ENCODE peak calls at places on chromosome 20, in five cellular contexts. U is stomach, K is upper lobe of left lung, G is sigmoid colon, P is vagina. O is an unnamed sample.

GRCh38 chr20:16434087-16434664 is 139.1 kb downstream of the KIF16B start:
- DNase-seq in U (peak), K (no peak), G (no peak), P (no peak), O (peak)

GRCh38 chr20:45163071-45163803 is 11.5 kb upstream of the PI3 start:
- DNase-seq in U (no peak), K (no peak), G (no peak), P (no peak), O (no peak)

GRCh38 chr20:4053516-4053919 is 38.2 kb upstream of the RNF24 start:
- DNase-seq in U (no peak), K (no peak), G (peak), P (peak), O (no peak)

GRCh38 chr20:54680872-54681297 is 205.5 kb downstream of the DOK5 start:
- DNase-seq in U (no peak), K (no peak), G (no peak), P (no peak), O (no peak)

GRCh38 chr20:24579475-24579874 is 110.0 kb downstream of the SYNDIG1 start:
- DNase-seq in U (no peak), K (no peak), G (no peak), P (peak), O (no peak)

GRCh38 chr20:63574156-63574828 is at the start of gene HELZ2:
- DNase-seq in U (peak), K (peak), G (peak), P (no peak), O (peak)

GRCh38 chr20:63106108-63106764 is 99.5 kb upstream of the BHLHE23 start:
- DNase-seq in U (peak), K (no peak), G (peak), P (no peak), O (peak)

GRCh38 chr20:6614836-6615235 is 152.7 kb upstream of the BMP2 start:
- DNase-seq in U (no peak), K (no peak), G (no peak), P (no peak), O (no peak)

GRCh38 chr20:22385602-22386299 is 198.6 kb downstream of the FOXA2 start:
- DNase-seq in U (peak), K (no peak), G (no peak), P (no peak), O (no peak)

GRCh38 chr20:38986663-38987062 is 24.5 kb downstream of the DHX35 start:
- DNase-seq in U (no peak), K (no peak), G (no peak), P (no peak), O (peak)

GRCh38 chr20:12649234-12649633 is 359.5 kb upstream of the SPTLC3 start:
- DNase-seq in U (no peak), K (no peak), G (no peak), P (no peak), O (no peak)

GRCh38 chr20:4067600-4068261 is 52.4 kb upstream of the RNF24 start:
- DNase-seq in U (no peak), K (no peak), G (peak), P (no peak), O (no peak)

GRCh38 chr20:43603124-43603523 is 12.4 kb downstream of the IFT52 start:
- DNase-seq in U (no peak), K (no peak), G (no peak), P (no peak), O (no peak)

GRCh38 chr20:49786671-49787370 is 25.8 kb upstream of the SLC9A8 start:
- DNase-seq in U (no peak), K (no peak), G (no peak), P (no peak), O (no peak)
- TF ChIP-seq CTCF in U (no peak), K (peak), G (no peak), P (no peak), O (no peak)

GRCh38 chr20:17536944-17537444 is 5.8 kb upstream of the BFSP1 start:
- DNase-seq in U (peak), K (no peak), G (peak), P (no peak), O (peak)

GRCh38 chr20:17531537-17532025 is 402 bp upstream of the BFSP1 start:
- DNase-seq in U (no peak), K (no peak), G (no peak), P (no peak), O (no peak)

GRCh38 chr20:17533396-17533795 is 2.2 kb upstream of the BFSP1 start:
- DNase-seq in U (no peak), K (no peak), G (no peak), P (no peak), O (no peak)

GRCh38 chr20:17530716-17531536 is at the start of gene BFSP1:
- DNase-seq in U (peak), K (peak), G (no peak), P (no peak), O (peak)

DNA sequence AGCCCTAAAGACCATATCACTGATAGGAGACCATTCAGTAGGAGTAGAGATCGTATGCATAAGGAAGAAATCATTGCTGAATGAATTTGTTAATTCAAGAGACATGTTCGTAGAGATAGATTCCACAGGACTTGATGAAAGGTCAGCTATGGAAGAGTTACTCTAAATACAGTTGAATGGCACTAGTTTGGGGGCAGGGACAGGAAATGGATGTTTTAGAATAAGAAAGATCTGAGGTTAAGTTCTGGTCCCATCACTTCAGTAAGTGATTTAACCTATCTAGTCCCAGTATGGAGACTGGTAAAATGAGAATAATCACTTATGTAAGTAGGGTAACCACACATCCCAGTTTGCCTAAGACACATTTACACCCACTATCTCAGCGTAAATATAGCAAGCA is 2.9 kb upstream of the BFSP1 start:
- DNase-seq in U (no peak), K (no peak), G (no peak), P (no peak), O (no peak)
- TF ChIP-seq POLR2A in U (no peak), K (no peak), G (no peak), P (no peak), O (no peak)

GRCh38 chr20:49929142-49929494 is 7.1 kb upstream of the RNF114 start:
- DNase-seq in U (no peak), K (no peak), G (peak), P (no peak), O (no peak)

GRCh38 chr20:49928411-49929141 is 7.6 kb upstream of the RNF114 start:
- DNase-seq in U (peak), K (no peak), G (peak), P (no peak), O (peak)

GRCh38 chr20:49924247-49924646 is 8.9 kb upstream of the SPATA2 start:
- DNase-seq in U (no peak), K (no peak), G (peak), P (no peak), O (no peak)

GRCh38 chr20:49925901-49926454 is 10.2 kb upstream of the RNF114 start:
- DNase-seq in U (no peak), K (no peak), G (no peak), P (no peak), O (no peak)
- H3K4me3 ChIP-seq in U (no peak), K (no peak), G (no peak), P (no peak), O (no peak)

GRCh38 chr20:49713779-49714712 is at the start of gene B4GALT5:
- DNase-seq in U (peak), K (peak), G (peak), P (no peak), O (peak)

GRCh38 chr20:49715466-49715865 is 1.8 kb upstream of the B4GALT5 start:
- DNase-seq in U (no peak), K (no peak), G (no peak), P (no peak), O (no peak)

GRCh38 chr20:49712118-49712517 is 1.6 kb downstream of the B4GALT5 start:
- DNase-seq in U (no peak), K (no peak), G (no peak), P (no peak), O (no peak)

GRCh38 chr20:49711331-49711987 is 2.2 kb downstream of the B4GALT5 start:
- DNase-seq in U (no peak), K (no peak), G (no peak), P (no peak), O (no peak)

GRCh38 chr20:49712918-49713778 is 530 bp downstream of the B4GALT5 start:
- DNase-seq in U (peak), K (peak), G (peak), P (no peak), O (peak)
- TF ChIP-seq CTCF in U (no peak), K (peak), G (no peak), P (no peak), O (no peak)

GRCh38 chr20:36773123-36773547 is 428 bp downstream of the DSN1 start:
- DNase-seq in U (no peak), K (no peak), G (no peak), P (no peak), O (no peak)

GRCh38 chr20:36770680-36771079 is 2.9 kb downstream of the DSN1 start:
- DNase-seq in U (no peak), K (no peak), G (no peak), P (no peak), O (no peak)

GRCh38 chr20:36775196-36775595 is 1.6 kb upstream of the DSN1 start:
- DNase-seq in U (no peak), K (no peak), G (no peak), P (no peak), O (no peak)

GRCh38 chr20:36775826-36776225 is 2.3 kb upstream of the DSN1 start:
- DNase-seq in U (no peak), K (no peak), G (no peak), P (no peak), O (no peak)

DNA sequence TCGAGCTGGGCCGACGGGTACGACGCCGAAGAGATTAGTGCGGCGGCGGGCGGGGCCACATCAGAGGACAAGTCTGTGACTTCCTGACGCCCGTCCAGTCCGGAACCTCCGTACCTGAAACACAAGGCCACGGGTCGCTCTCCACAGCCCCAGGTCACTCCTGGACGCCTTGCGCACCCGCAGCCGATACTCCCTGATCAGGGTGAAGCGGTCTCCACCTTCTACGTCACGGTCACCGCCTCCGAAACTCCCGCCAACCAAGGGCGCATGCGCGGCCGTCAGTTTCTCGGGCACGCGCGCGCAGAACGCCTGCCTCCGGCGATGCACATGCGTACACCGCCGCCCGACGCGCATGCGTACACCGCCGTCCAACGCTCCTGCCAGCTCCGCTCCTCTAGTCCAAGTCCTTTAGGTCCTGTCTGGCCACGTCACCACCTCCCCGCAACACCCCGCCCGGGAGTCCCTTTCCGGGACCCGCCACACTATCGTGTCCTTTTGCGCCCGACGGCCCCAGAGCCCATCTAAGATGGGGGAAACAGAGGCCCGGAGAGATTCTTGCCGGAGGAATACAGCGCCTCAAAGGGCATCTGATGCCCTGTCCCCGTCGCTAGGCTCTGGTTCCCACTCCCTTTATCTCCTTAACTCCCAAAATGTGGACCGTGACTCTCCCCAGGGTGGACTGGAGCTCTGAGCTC is at the start of gene DSN1:
- DNase-seq in U (peak), K (peak), G (peak), P (peak), O (peak)
- TF ChIP-seq POLR2A in U (no peak), K (no peak), G (peak), P (peak), O (peak)

O was measured in uterus.